ENCODE peak calls at places on chromosomes 13 and 19, in six cellular contexts. N is CD8-positive, alpha-beta T cell; J is heart left ventricle; S is GM23338; V is prostate gland; Y is right cardiac atrium. G is an unnamed sample.

GRCh38 chr19:6076675-6077463 is 33.4 kb downstream of the RFX2 start:
- DNase-seq in N (no peak), J (peak), S (no peak), V (no peak), Y (no peak), G (peak)

GRCh38 chr19:33515921-33516320 is 5.7 kb downstream of the PEPD start:
- DNase-seq in N (no peak), J (no peak), S (no peak), V (no peak), Y (no peak), G (no peak)

GRCh38 chr13:112248909-112249592 is 127.1 kb upstream of the SPACA7 start:
- DNase-seq in N (no peak), J (no peak), S (no peak), V (no peak), Y (no peak), G (no peak)

GRCh38 chr19:35266904-35267817 is 1.6 kb upstream of the USF2 start:
- DNase-seq in N (peak), J (peak), S (peak), V (peak), Y (peak), G (no peak)

GRCh38 chr19:55028757-55029156 is 9.3 kb downstream of the GP6 start:
- DNase-seq in N (no peak), J (no peak), S (no peak), V (no peak), Y (no peak), G (no peak)

GRCh38 chr19:16319466-16319865 is 5.2 kb upstream of the KLF2 start:
- DNase-seq in N (peak), J (no peak), S (no peak), V (no peak), Y (no peak), G (no peak)

GRCh38 chr13:35785563-35786327 is 309.3 kb upstream of the MAB21L1 start:
- DNase-seq in N (no peak), J (no peak), S (no peak), V (no peak), Y (no peak), G (no peak)

GRCh38 chr13:105940882-105941281 is 594.6 kb downstream of the EFNB2 start:
- DNase-seq in N (no peak), J (no peak), S (no peak), V (no peak), Y (no peak), G (no peak)

GRCh38 chr13:30313307-30313706 is 6.0 kb upstream of the KATNAL1 start:
- DNase-seq in N (no peak), J (no peak), S (no peak), V (no peak), Y (no peak), G (no peak)

GRCh38 chr13:35983206-35983605 is 148.0 kb downstream of the DCLK1 start:
- DNase-seq in N (no peak), J (no peak), S (no peak), V (no peak), Y (no peak), G (no peak)

GRCh38 chr19:45489216-45489855 is 7.5 kb downstream of the RTN2 start:
- DNase-seq in N (no peak), J (no peak), S (no peak), V (no peak), Y (peak), G (no peak)

GRCh38 chr19:17095141-17095919 is 19.8 kb downstream of the MYO9B start:
- DNase-seq in N (no peak), J (no peak), S (no peak), V (no peak), Y (peak), G (no peak)

GRCh38 chr13:38045278-38046048 is 175.9 kb upstream of the TRPC4 start:
- DNase-seq in N (no peak), J (no peak), S (peak), V (no peak), Y (peak), G (no peak)

GRCh38 chr13:46530084-46530935 is 22.7 kb upstream of the LRCH1 start:
- DNase-seq in N (no peak), J (no peak), S (no peak), V (no peak), Y (no peak), G (peak)

GRCh38 chr19:48963371-48964204 is 1.5 kb upstream of the FTL start:
- DNase-seq in N (peak), J (peak), S (peak), V (peak), Y (peak), G (no peak)

GRCh38 chr19:5048091-5048726 is 79.3 kb downstream of the KDM4B start:
- DNase-seq in N (peak), J (peak), S (peak), V (peak), Y (peak), G (no peak)

GRCh38 chr19:33687761-33688656 is 66.3 kb downstream of the CHST8 start:
- DNase-seq in N (no peak), J (no peak), S (no peak), V (no peak), Y (no peak), G (no peak)

GRCh38 chr19:19591133-19591825 is 27.2 kb downstream of the PBX4 start:
- DNase-seq in N (peak), J (no peak), S (peak), V (peak), Y (no peak), G (peak)

GRCh38 chr13:73179906-73180305 is 121.1 kb downstream of the KLF5 start:
- DNase-seq in N (no peak), J (no peak), S (no peak), V (no peak), Y (no peak), G (no peak)

GRCh38 chr19:5165697-5166019 is 175.0 kb downstream of the PTPRS start:
- DNase-seq in N (no peak), J (no peak), S (no peak), V (no peak), Y (no peak), G (no peak)

GRCh38 chr13:33775339-33776108 is 42.4 kb upstream of the RFC3 start:
- DNase-seq in N (no peak), J (no peak), S (peak), V (no peak), Y (no peak), G (no peak)

GRCh38 chr13:108346376-108346775 is 76.9 kb downstream of the TNFSF13B start:
- DNase-seq in N (no peak), J (no peak), S (peak), V (no peak), Y (no peak), G (no peak)

GRCh38 chr19:1001538-1002166 is 1.4 kb downstream of the GRIN3B start:
- DNase-seq in N (peak), J (peak), S (peak), V (no peak), Y (peak), G (no peak)

GRCh38 chr19:45847661-45848060 is 15.3 kb downstream of the SYMPK start:
- DNase-seq in N (no peak), J (no peak), S (no peak), V (no peak), Y (no peak), G (no peak)

GRCh38 chr19:23263396-23263795 is 13.2 kb upstream of the ZNF724 start:
- DNase-seq in N (no peak), J (no peak), S (no peak), V (no peak), Y (no peak), G (no peak)

GRCh38 chr13:59211636-59212035 is 952.1 kb downstream of the DIAPH3 start:
- DNase-seq in N (no peak), J (no peak), S (peak), V (no peak), Y (no peak), G (no peak)
- H3K27ac ChIP-seq in N (no peak), J (no peak), S (no peak), V (no peak), Y (no peak), G (no peak)

GRCh38 chr13:77810430-77810829 is 108.2 kb downstream of the EDNRB start:
- DNase-seq in N (no peak), J (no peak), S (peak), V (no peak), Y (no peak), G (no peak)
- H3K27ac ChIP-seq in N (no peak), J (no peak), S (no peak), V (no peak), Y (no peak), G (no peak)

GRCh38 chr19:3573858-3574637 is 1.3 kb downstream of the HMG20B start:
- DNase-seq in N (peak), J (peak), S (peak), V (peak), Y (peak), G (peak)

GRCh38 chr19:3570619-3571018 is 2.1 kb upstream of the HMG20B start:
- DNase-seq in N (no peak), J (no peak), S (no peak), V (no peak), Y (peak), G (no peak)

GRCh38 chr19:3572855-3573161 is at the start of gene HMG20B:
- DNase-seq in N (no peak), J (no peak), S (no peak), V (no peak), Y (no peak), G (no peak)

GRCh38 chr19:3573162-3573857 is 566 bp downstream of the HMG20B start:
- DNase-seq in N (no peak), J (no peak), S (peak), V (no peak), Y (peak), G (no peak)

GRCh38 chr19:3572132-3572854 is 451 bp upstream of the HMG20B start:
- DNase-seq in N (peak), J (peak), S (peak), V (peak), Y (peak), G (peak)
- H3K27ac ChIP-seq in N (peak), J (peak), S (no peak), V (peak), Y (no peak), G (peak)

GRCh38 chr13:44398606-44399005 is 25.0 kb downstream of the SERP2 start:
- DNase-seq in N (no peak), J (no peak), S (no peak), V (no peak), Y (no peak), G (no peak)

GRCh38 chr13:44394649-44395048 is 21.0 kb downstream of the SERP2 start:
- DNase-seq in N (no peak), J (no peak), S (no peak), V (no peak), Y (no peak), G (no peak)

GRCh38 chr13:44397766-44398223 is 24.2 kb downstream of the SERP2 start:
- DNase-seq in N (no peak), J (no peak), S (no peak), V (no peak), Y (no peak), G (no peak)

GRCh38 chr13:44396963-44397580 is 23.4 kb downstream of the SERP2 start:
- DNase-seq in N (no peak), J (no peak), S (no peak), V (no peak), Y (peak), G (no peak)

DNA sequence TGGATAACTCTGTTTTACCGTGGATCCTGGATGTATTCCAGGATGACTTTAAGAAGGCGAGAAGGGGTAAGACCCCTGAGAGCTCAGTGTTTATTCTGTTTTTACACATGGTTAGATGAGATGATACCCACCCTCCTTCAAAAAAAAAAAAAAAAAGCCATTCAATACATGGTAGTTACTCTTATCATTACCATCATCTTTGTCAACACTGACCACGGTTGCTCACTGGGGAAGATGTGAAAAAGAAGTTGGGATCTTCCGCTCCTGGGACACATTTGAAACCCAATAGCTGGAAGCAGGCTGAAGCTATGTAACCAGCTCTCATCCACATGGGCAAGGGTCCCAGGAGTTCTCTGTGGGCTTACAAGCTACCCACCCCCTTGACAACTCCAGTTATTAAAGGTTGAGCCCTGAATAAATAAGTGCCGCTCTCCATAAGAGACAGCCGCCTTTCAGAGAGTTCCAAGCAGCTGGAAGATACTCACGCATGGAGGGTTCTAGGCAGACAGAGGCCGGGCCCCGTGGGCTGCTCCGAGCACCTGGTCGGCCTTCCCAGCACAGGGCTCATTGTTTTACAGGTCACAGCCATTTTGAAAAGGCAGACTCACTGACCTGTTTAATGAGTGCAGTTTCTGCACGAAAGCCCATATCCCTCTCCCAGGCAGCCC is 22.8 kb downstream of the SERP2 start:
- DNase-seq in N (no peak), J (no peak), S (no peak), V (no peak), Y (no peak), G (no peak)
- H3K27ac ChIP-seq in N (no peak), J (peak), S (no peak), V (peak), Y (no peak), G (no peak)

GRCh38 chr19:13208131-13208963 is 58.1 kb downstream of the IER2 start:
- DNase-seq in N (peak), J (peak), S (no peak), V (no peak), Y (peak), G (no peak)

GRCh38 chr19:13207237-13208130 is 57.3 kb downstream of the IER2 start:
- DNase-seq in N (no peak), J (peak), S (peak), V (no peak), Y (peak), G (no peak)

GRCh38 chr19:13209797-13210775 is 59.9 kb downstream of the IER2 start:
- DNase-seq in N (no peak), J (no peak), S (no peak), V (no peak), Y (peak), G (no peak)

GRCh38 chr19:13210941-13211340 is 60.7 kb downstream of the IER2 start:
- DNase-seq in N (no peak), J (no peak), S (no peak), V (no peak), Y (no peak), G (no peak)

GRCh38 chr19:13208964-13209796 is 59.0 kb downstream of the IER2 start:
- DNase-seq in N (no peak), J (no peak), S (peak), V (no peak), Y (peak), G (no peak)
- H3K27ac ChIP-seq in N (no peak), J (no peak), S (no peak), V (no peak), Y (no peak), G (no peak)